ENCODE peak calls at places on chromosomes 2 and 18, in nine cellular contexts. A is transverse colon, Z is dorsolateral prefrontal cortex, O is tibial artery, X is GM12865, S is uterus, W is HFFc6, H is GM13977, I is heart left ventricle. E is an unnamed sample.

GRCh38 chr2:165621086-165621560 is 151.6 kb downstream of the CSRNP3 start:
- DNase-seq in X (no peak), A (no peak), O (peak; percentile 29), S (no peak), W (no peak), H (no peak), Z (no peak), I (no peak), E (no peak)

GRCh38 chr2:220847587-220847986 is 724.5 kb downstream of the EPHA4 start:
- DNase-seq in X (no peak), W (peak; percentile 97), A (no peak), H (no peak), S (no peak), O (no peak), Z (no peak), I (no peak), E (no peak)

GRCh38 chr2:23622466-23622865 is 237.5 kb downstream of the KLHL29 start:
- DNase-seq in Z (no peak), H (no peak), S (no peak), A (no peak), X (no peak), O (no peak), W (no peak), I (no peak), E (no peak)

GRCh38 chr2:204776781-204777559 is 231.7 kb downstream of the PARD3B start:
- DNase-seq in I (no peak), H (no peak), X (no peak), W (no peak), S (no peak), A (no peak), Z (no peak), O (no peak), E (no peak)

GRCh38 chr2:160228141-160228963 is 28.3 kb upstream of the ITGB6 start:
- DNase-seq in W (peak; percentile 82), S (no peak), I (no peak), O (no peak), A (no peak), X (no peak), Z (no peak), H (no peak), E (no peak)

GRCh38 chr18:30016179-30016578 is 1026.4 kb downstream of the DSC3 start:
- DNase-seq in I (no peak), H (no peak), W (no peak), Z (no peak), X (no peak), O (no peak), A (no peak), S (no peak), E (no peak)

GRCh38 chr2:160457588-160457987 is 36.0 kb downstream of the RBMS1 start:
- DNase-seq in H (no peak), W (no peak), A (no peak), I (no peak), S (no peak), O (no peak), Z (no peak), X (peak; percentile 35), E (no peak)

GRCh38 chr2:227164745-227165350 is 424 bp downstream of the COL4A3 start:
- DNase-seq in I (no peak), S (no peak), A (peak; percentile 53), Z (no peak), O (no peak), X (peak; percentile 87), H (peak; percentile 69), W (no peak), E (peak; percentile 51)

GRCh38 chr2:164841719-164842623 is at the start of gene COBLL1:
- DNase-seq in X (peak; percentile 37), W (peak; percentile 47), I (peak; percentile 77), A (peak; percentile 89), O (peak; percentile 78), S (peak; percentile 63), Z (peak; percentile 26), H (peak; percentile 62), E (peak; percentile 59)

GRCh38 chr2:237695201-237695780 is 67.9 kb downstream of the LRRFIP1 start:
- DNase-seq in I (no peak), S (no peak), A (no peak), Z (peak; percentile 7), H (no peak), W (peak; percentile 99), O (no peak), X (peak; percentile 82), E (no peak)

GRCh38 chr2:174771631-174772491 is 7.6 kb upstream of the CHRNA1 start:
- DNase-seq in O (peak; percentile 69), I (peak; percentile 82), H (peak; percentile 65), Z (peak; percentile 88), W (peak; percentile 83), X (peak; percentile 66), S (peak; percentile 52), A (peak; percentile 71), E (peak; percentile 72)

GRCh38 chr18:63963610-63964256 is 6.1 kb upstream of the SERPINB8 start:
- DNase-seq in S (peak; percentile 28), Z (peak; percentile 41), O (peak; percentile 53), I (peak; percentile 39), X (peak; percentile 71), H (peak; percentile 20), A (peak; percentile 66), W (peak; percentile 63), E (no peak)

GRCh38 chr2:46732127-46732526 is 183.5 kb downstream of the MCFD2 start:
- DNase-seq in I (no peak), O (no peak), S (no peak), W (no peak), A (no peak), X (no peak), Z (no peak), H (no peak), E (no peak)

GRCh38 chr2:3051266-3051665 is 326.4 kb downstream of the EIPR1 start:
- DNase-seq in I (no peak), W (no peak), Z (no peak), S (no peak), H (no peak), A (no peak), X (no peak), O (no peak), E (no peak)

GRCh38 chr18:33316146-33316587 is 124.4 kb downstream of the CCDC178 start:
- DNase-seq in S (no peak), X (no peak), W (no peak), Z (no peak), H (no peak), I (no peak), A (no peak), O (no peak), E (no peak)
- TF ChIP-seq CTCF in S (no peak), X (no peak), W (no peak), Z (no peak), H (no peak), I (no peak), A (no peak), O (no peak), E (no peak)

DNA sequence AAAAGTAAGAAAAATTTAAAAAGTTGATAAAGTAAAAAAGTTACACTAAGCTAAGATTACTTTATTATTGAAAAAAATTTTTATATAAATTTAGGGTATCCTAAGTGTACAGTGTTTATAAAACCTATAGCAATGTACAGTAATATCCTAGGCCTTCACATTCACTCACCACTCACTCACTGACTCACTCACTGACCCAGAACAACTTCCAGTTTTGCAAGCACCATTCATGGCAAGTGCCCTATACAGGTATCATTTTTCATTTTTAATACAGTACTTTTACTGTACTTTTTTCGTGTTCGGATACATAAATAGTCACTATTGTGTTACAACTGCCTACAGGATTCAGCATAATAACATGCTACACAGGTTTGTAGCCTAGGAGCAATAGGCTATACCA is 8.9 kb upstream of the THUMPD2 start:
- DNase-seq in A (no peak), X (no peak), I (no peak), W (no peak), Z (no peak), S (no peak), H (no peak), O (no peak), E (no peak)
- TF ChIP-seq CTCF in A (no peak), X (no peak), I (no peak), W (no peak), Z (no peak), S (no peak), H (no peak), O (no peak), E (no peak)

DNA sequence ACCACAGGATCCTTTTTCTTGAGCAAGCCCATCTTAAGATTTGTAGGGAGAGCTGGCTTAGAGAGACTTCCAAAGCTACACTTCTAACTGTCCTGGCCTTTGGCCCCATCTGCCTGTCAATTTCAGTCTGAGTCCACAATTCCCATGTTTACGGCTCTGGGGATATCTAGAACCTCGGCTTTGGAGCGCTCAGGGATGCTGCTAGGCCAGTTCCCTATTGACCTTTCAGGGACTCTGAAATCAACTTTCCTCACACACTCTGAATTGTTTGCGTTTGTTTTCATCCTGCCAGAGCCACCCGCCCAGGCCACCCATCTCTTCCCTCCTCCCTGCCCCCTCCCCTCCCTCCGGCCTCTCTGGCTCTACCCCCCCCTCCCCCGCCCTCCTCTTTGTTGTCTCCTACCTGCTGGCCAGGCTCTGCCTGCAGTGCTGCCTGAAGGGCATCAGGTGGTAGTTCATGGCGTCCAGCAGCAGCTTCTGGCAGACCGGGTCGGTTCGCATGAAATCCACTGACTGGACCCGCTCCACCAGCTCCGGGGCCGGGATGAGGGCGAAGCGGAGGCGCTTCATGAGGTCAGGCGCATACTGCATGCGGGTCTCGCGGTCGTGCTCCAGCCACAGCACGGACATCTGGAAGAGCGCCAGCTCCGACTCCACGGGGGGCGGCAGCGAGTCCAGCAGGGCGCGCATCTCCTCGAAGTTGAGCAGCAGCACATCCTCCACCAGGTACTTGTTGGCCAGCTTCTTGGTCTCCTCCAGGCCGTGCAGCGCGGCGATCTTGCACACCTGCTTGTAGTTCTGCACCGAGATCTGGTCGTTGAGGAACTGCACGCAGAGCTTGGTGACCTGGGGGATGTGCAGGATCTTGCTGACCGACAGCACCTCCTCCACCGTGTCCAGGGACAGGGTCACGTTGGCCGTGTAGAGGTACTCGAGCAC is 3.3 kb downstream of the KLHL14 start:
- DNase-seq in H (peak; percentile 15), X (peak; percentile 5), W (no peak), I (no peak), Z (no peak), O (no peak), A (no peak), S (no peak), E (peak; percentile 17)
- TF ChIP-seq CTCF in H (peak; percentile 2), X (no peak), W (no peak), I (no peak), Z (no peak), O (no peak), A (no peak), S (no peak), E (no peak)

DNA sequence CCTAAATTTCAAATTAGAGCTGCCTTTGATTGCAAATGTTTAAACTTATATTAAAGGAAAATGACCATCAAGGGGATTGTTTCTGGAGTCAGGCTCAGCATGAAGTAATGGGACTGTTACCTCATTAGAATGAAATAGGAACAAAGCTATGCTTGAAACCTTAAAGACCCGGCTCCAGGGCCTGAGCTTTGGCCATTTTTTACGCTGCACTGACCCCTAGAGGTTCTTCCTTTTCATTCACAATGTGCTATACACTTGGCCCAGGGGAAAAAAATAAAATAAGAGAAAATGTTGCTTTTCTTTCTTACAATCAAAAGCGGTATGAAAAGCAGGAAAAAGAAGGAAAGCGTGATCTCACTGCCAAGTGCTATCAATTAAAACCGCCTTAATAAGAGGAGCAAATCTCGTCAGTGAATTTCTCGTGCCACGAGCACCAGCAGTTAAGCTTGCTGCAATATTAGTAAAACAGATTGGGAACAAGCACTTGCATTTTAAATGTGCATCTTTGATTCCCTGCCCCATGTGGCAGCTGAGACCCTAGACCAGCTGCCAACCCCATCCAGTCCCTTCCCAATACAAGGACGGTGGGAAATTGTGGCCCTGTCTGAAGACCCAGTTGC is 96.6 kb downstream of the MBD2 start:
- DNase-seq in A (no peak), Z (peak; percentile 52), I (no peak), H (peak; percentile 31), W (peak; percentile 43), S (no peak), O (no peak), X (peak; percentile 66), E (peak; percentile 38)
- TF ChIP-seq CTCF in A (no peak), Z (peak; percentile 63), I (peak; percentile 45), H (peak; percentile 67), W (peak; percentile 81), S (peak; percentile 13), O (peak; percentile 31), X (peak; percentile 43), E (peak; percentile 42)

GRCh38 chr2:206774871-206775270 is 9.5 kb downstream of the FASTKD2 start:
- DNase-seq in Z (no peak), H (no peak), O (no peak), S (no peak), I (no peak), A (no peak), W (no peak), X (no peak), E (no peak)
- TF ChIP-seq CTCF in Z (no peak), H (no peak), O (no peak), S (no peak), I (no peak), A (no peak), W (no peak), X (no peak), E (no peak)

E was measured in GM13976.